ENCODE peak calls at places on chromosome 13, in nine cellular contexts. G is Ammon's horn; I is OCI-LY7; D is ELR; B is effector CD4-positive, alpha-beta T cell; M is left cardiac atrium; Y is neural crest cell; J is HEK293T; P is activated CD4-positive, alpha-beta T cell treated with anti-CD3 and anti-CD28 coated beads, Interleukin-2, amount 50 U/mL, for 24 hours. L is an unnamed sample.

GRCh38 chr13:65600702-65601101 is 1629.4 kb downstream of the PCDH9 start:
- DNase-seq in G (no peak), I (no peak), D (peak; percentile 94), B (no peak), M (no peak), Y (no peak), J (no peak), P (no peak), L (no peak)

GRCh38 chr13:22880756-22881701 is 299.8 kb upstream of the SGCG start:
- DNase-seq in G (no peak), I (no peak), D (no peak), B (no peak), M (no peak), Y (no peak), J (no peak), P (no peak), L (no peak)

GRCh38 chr13:113499936-113500335 is 9.4 kb upstream of the DCUN1D2 start:
- DNase-seq in G (no peak), I (no peak), D (peak; percentile 79), B (no peak), M (no peak), Y (no peak), J (no peak), P (no peak), L (no peak)

GRCh38 chr13:76968041-76968440 is 19.7 kb downstream of the ACOD1 start:
- DNase-seq in G (no peak), I (no peak), D (no peak), B (no peak), M (no peak), Y (no peak), J (no peak), P (no peak), L (no peak)

GRCh38 chr13:111027481-111028439 is 87.3 kb upstream of the ARHGEF7 start:
- DNase-seq in G (no peak), I (no peak), D (no peak), B (no peak), M (no peak), Y (no peak), J (no peak), P (no peak), L (no peak)

GRCh38 chr13:112587359-112587766 is 590 bp downstream of the TUBGCP3 start:
- DNase-seq in G (peak; percentile 79), I (peak; percentile 53), D (peak; percentile 92), B (peak; percentile 49), M (peak; percentile 92), Y (peak; percentile 63), J (peak; percentile 62), P (peak; percentile 66), L (peak; percentile 89)

GRCh38 chr13:28922341-28922740 is 102.2 kb downstream of the MTUS2 start:
- DNase-seq in G (no peak), I (no peak), D (no peak), B (no peak), M (no peak), Y (no peak), J (no peak), P (no peak), L (no peak)

GRCh38 chr13:43489168-43489730 is 297.5 kb downstream of the ENOX1 start:
- DNase-seq in G (no peak), I (no peak), D (no peak), B (no peak), M (no peak), Y (no peak), J (no peak), P (no peak), L (no peak)

GRCh38 chr13:93169980-93170379 is 56.6 kb upstream of the GPC6 start:
- DNase-seq in G (no peak), I (no peak), D (peak; percentile 64), B (no peak), M (no peak), Y (no peak), J (no peak), P (no peak), L (no peak)

GRCh38 chr13:38223093-38223492 is 126.6 kb upstream of the UFM1 start:
- DNase-seq in G (no peak), I (no peak), D (peak; percentile 27), B (no peak), M (no peak), Y (no peak), J (peak; percentile 24), P (no peak), L (peak; percentile 37)

GRCh38 chr13:52109096-52109495 is 19.8 kb downstream of the NEK5 start:
- DNase-seq in G (no peak), I (no peak), D (no peak), B (no peak), M (no peak), Y (no peak), J (no peak), P (no peak), L (no peak)

GRCh38 chr13:98576963-98577822 is at the start of gene STK24:
- DNase-seq in G (peak; percentile 65), I (peak; percentile 68), D (peak; percentile 83), B (peak; percentile 34), M (peak; percentile 77), Y (peak; percentile 59), J (peak; percentile 74), P (no peak), L (peak; percentile 75)

GRCh38 chr13:43229506-43229905 is 206.1 kb downstream of the DNAJC15 start:
- DNase-seq in G (no peak), I (no peak), D (peak; percentile 87), B (no peak), M (no peak), Y (no peak), J (no peak), P (no peak), L (no peak)

L was measured in NB4.